ENCODE peak calls at places on chromosomes 5 and 9, in six cellular contexts. H is K562, K is HepG2, M is GM12878, Z is H1, O is HCT116. E is an unnamed sample.

GRCh38 chr9:109167716-109168115 is 667 bp upstream of the FRRS1L start:
- DNase-seq in H (no peak), K (no peak), M (no peak), Z (no peak), O (no peak), E (no peak)

GRCh38 chr5:81506378-81506777 is 112.4 kb upstream of the ACOT12 start:
- DNase-seq in H (no peak), K (no peak), M (no peak), Z (no peak), O (no peak), E (no peak)

GRCh38 chr9:3794005-3794404 is 268.2 kb upstream of the RFX3 start:
- DNase-seq in H (no peak), K (peak), M (no peak), Z (no peak), O (no peak), E (no peak)

GRCh38 chr9:70406446-70406862 is 8.0 kb downstream of the KLF9 start:
- DNase-seq in H (no peak), K (no peak), M (no peak), Z (no peak), O (no peak), E (no peak)

GRCh38 chr9:113715086-113715485 is 161.0 kb upstream of the ZNF618 start:
- DNase-seq in H (no peak), K (no peak), M (no peak), Z (no peak), O (no peak), E (no peak)

GRCh38 chr5:64635056-64635686 is 55.1 kb upstream of the SHISAL2B start:
- DNase-seq in H (peak), K (no peak), M (no peak), Z (no peak), O (peak), E (no peak)

GRCh38 chr9:106058460-106058859 is 364.1 kb downstream of the TMEM38B start:
- DNase-seq in H (no peak), K (no peak), M (no peak), Z (no peak), O (no peak), E (no peak)

GRCh38 chr9:34377402-34377741 is 674 bp upstream of the MYORG start:
- DNase-seq in H (peak), K (no peak), M (no peak), Z (no peak), O (no peak), E (no peak)

GRCh38 chr5:126600631-126601511 is at the start of gene PHAX:
- DNase-seq in H (peak), K (peak), M (peak), Z (no peak), O (no peak), E (peak)

GRCh38 chr5:24749701-24750100 is 104.9 kb upstream of the CDH10 start:
- DNase-seq in H (no peak), K (no peak), M (no peak), Z (no peak), O (no peak), E (no peak)

GRCh38 chr9:20382460-20383071 is 239.7 kb downstream of the MLLT3 start:
- DNase-seq in H (no peak), K (peak), M (no peak), Z (no peak), O (no peak), E (no peak)
- TF ChIP-seq ZNF274 in H (no peak), K (no peak), M (no peak), Z (no peak), O (no peak), E (no peak)

GRCh38 chr5:149153751-149154610 is 12.7 kb downstream of the ABLIM3 start:
- DNase-seq in H (peak), K (peak), M (no peak), Z (no peak), O (no peak), E (no peak)
- H3K4me3 ChIP-seq in H (no peak), K (no peak), M (no peak), Z (no peak), O (no peak), E (no peak)

DNA sequence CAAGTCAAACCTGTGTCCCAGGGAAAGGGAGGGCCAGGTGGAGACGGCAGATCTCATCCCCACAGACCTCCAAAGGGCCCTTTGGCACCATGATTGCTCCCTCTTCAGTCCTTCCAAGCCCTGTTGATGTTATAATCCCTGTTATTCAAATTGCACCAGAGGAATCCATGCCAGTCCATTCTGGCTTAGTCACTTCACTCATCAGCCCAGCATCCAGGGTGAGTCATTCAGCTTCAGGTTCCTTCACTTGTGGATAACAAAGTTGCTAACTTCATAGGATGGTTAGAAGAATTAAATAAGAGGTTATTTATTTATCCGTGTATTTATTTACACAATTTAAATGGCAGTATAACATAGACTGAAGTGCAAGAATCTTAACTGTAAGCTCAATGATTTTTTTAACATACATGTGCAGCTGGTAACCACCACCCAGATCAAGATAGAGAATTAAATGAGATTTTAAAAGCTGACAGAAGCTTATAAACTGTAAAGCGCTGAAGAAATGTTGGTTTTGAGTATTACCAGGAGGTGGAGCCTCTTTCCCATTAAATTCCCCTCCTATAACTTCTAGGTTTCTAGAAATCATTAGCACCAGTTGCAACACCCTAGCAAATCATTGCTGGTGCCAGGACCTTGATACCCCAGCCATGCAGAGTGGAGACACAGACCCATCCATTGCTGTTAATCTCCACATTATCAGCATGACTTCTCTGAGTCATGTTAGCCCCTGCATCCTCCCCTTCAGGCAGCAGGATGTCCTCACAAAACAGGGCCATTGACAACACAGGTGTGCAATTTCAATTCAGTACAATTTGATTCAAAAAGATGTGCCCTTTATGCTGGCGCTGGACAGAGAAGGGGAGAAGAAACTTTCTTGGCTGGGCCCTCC is 77.4 kb downstream of the SEC61B start:
- DNase-seq in H (no peak), K (peak), M (no peak), Z (no peak), O (no peak), E (no peak)
- TF ChIP-seq ZNF274 in H (no peak), K (no peak), M (no peak), Z (no peak), O (no peak), E (no peak)

DNA sequence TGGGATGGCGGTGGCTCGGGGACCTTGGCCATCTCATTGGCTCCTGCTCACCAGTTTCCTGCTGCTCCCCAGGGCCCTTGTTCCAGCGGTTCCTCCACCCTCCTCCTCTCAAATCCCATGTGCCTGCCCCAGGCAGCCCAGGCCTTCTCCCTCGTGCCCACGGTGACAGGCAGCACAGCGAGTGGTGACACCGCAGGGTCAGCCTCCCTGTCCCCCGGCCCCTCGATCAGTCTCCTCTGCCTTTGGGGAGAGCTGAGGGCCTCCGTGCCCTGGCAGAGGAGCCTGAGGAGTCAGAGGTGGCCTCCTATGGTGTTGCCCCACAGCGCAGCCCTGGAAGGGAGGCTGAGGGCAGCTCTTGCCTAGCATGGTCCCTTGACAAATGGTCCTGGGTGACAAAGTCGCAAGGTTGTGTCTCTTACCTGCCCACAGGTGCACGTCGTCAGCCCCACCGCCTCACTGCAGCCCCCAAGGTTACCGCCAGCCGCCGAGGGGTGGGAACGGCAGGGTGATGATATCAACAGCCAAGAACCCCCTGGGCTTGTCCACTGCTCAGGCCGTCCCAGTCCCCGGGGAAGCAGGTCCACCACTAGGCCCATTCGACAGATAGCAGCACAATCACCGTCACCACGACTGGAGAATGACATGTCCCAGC is 49.8 kb downstream of the NEK6 start:
- DNase-seq in H (no peak), K (no peak), M (no peak), Z (no peak), O (no peak), E (no peak)
- H3K4me3 ChIP-seq in H (no peak), K (no peak), M (no peak), Z (no peak), O (no peak), E (no peak)

DNA sequence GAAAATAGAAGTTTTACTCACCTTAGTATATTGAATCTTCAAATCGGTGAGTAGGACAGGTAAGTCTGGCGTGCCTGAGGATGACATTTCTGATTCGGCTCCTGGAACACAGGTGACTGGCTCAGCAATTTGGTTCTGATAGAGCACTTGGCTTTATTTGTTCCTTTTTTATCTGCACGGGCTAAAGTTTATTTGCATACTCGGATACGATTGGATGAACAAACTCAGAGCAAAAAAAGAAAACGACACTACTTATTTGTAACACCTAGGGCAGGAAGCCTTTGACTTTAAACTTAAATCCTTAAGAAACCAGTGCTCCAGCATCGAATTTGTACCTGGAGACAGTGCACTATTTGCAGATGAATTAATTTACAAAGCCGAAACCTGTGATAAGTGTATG is at the start of gene ALDH1A1:
- DNase-seq in H (peak), K (peak), M (no peak), Z (no peak), O (no peak), E (no peak)
- TF ChIP-seq ZNF274 in H (no peak), K (no peak), M (no peak), Z (no peak), O (no peak), E (no peak)

DNA sequence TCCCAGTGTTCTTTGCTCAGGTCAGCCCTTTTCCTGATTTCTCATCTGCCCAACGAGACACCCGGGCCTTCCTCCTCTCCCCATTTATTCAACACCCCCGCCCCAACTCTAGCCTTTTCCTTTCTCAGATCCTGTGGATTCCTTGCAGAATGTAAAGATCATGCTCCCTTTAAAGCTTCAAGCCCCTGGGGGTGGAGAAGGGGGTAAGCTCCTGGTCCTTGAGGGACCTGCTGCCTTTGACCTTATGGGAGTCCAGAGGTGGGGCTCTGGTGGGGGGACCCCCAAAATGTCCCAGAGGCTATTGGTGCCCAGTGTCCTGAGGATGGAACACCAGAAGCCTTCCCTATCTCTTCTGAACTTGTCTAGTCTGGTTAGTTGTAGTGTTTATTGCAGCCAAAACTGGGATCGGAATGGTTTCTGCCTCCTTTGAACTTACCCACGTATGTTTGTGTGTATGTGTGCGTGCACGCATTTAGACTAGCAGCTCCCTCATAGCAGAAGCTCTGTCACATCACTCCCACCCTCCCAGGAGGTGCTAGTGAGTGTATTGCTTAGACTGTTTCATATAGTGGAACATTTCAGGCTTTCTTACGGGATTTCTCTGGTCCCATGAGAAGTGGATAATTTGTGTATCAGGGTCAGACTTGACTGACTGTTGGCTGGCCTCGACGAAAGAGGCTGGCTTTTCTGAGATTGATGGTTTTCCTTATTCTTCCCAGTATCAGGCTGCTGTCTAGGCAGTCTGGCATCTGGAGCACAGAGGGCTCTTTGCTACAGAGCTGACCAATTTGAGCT is 1.1 kb downstream of the GALNT10 start:
- DNase-seq in H (no peak), K (no peak), M (no peak), Z (no peak), O (no peak), E (no peak)
- H3K4me3 ChIP-seq in H (peak), K (no peak), M (peak), Z (no peak), O (peak), E (no peak)

GRCh38 chr9:120394058-120394669 is 185.8 kb downstream of the CDK5RAP2 start:
- DNase-seq in H (no peak), K (peak), M (no peak), Z (no peak), O (no peak), E (no peak)
- TF ChIP-seq ZNF274 in H (no peak), K (no peak), M (no peak), Z (no peak), O (no peak), E (no peak)

GRCh38 chr9:87337335-87338074 is 160.2 kb upstream of the DAPK1 start:
- DNase-seq in H (peak), K (no peak), M (no peak), Z (peak), O (no peak), E (peak)
- H3K4me3 ChIP-seq in H (no peak), K (no peak), M (peak), Z (peak), O (no peak), E (peak)

GRCh38 chr9:71676460-71676859 is 91.9 kb downstream of the CEMIP2 start:
- DNase-seq in H (no peak), K (no peak), M (no peak), Z (no peak), O (no peak), E (no peak)

GRCh38 chr9:71675857-71676165 is 92.5 kb downstream of the CEMIP2 start:
- DNase-seq in H (no peak), K (no peak), M (no peak), Z (no peak), O (no peak), E (no peak)

GRCh38 chr9:71677209-71677608 is 91.1 kb downstream of the CEMIP2 start:
- DNase-seq in H (no peak), K (no peak), M (no peak), Z (no peak), O (no peak), E (no peak)

GRCh38 chr9:71672573-71672972 is 95.7 kb downstream of the CEMIP2 start:
- DNase-seq in H (no peak), K (no peak), M (no peak), Z (no peak), O (no peak), E (no peak)

GRCh38 chr9:71675129-71675856 is 93.0 kb downstream of the CEMIP2 start:
- DNase-seq in H (no peak), K (no peak), M (no peak), Z (no peak), O (no peak), E (no peak)
- TF ChIP-seq ZNF274 in H (no peak), K (no peak), M (no peak), Z (no peak), O (no peak), E (no peak)

DNA sequence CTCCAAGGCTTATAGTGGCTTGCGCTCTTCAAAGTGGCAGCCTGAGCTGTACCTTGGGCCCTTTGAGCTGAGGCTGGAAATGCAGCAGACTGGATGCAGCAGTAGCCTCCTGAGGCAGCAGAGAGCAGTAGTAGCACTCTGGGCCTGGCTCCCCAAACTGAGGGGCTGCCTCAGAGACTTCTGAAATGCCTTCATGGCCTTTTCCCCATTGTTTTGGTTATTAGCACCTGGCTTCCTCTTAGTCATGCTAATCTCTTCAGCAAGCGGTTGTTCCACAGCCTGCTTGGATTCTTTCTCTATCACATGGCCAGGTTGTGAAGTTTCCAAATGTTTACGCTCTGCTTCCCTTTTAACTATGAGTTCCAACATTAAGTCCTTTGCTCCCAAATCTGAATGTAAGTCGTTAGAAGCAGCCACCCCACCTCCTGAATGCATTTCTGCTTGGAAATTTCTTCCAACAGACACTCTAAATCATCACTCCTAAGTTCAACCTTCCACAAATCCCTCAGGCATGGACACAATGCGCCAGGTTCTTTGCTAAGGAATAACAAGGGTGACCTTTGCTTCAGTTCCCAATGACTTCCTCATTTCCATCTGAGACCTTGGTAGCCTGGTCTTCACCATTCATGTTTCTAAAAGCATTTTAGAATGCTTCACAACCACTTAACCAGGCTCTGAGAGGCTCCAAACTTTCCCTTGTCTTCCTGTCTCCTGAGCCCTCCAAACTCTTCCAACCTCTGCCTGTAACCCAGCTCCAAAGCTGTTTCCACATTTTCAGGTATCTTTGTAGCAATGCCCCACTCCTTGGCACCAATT is 145.8 kb downstream of the ZDHHC21 start:
- DNase-seq in H (no peak), K (no peak), M (no peak), Z (peak), O (no peak), E (peak)
- H3K4me3 ChIP-seq in H (no peak), K (no peak), M (no peak), Z (no peak), O (no peak), E (no peak)